ENCODE peak calls at places on chromosomes 3 and 15, in five cellular contexts. M is cardiac fibroblast, U is germinal center, H is PC-3, B is G401. Q is an unnamed sample.

GRCh38 chr3:139559541-139559940 is 20.0 kb upstream of the RBP1 start:
- DNase-seq in M (no peak), B (no peak), H (peak), U (no peak), Q (peak)

GRCh38 chr3:97863025-97863424 is 41.2 kb downstream of the CRYBG3 start:
- DNase-seq in M (peak), U (no peak), B (no peak), H (peak), Q (no peak)

GRCh38 chr3:22835041-22835440 is 368.1 kb upstream of the UBE2E2 start:
- DNase-seq in M (no peak), B (no peak), H (peak), U (no peak), Q (peak)

GRCh38 chr15:74870496-74871213 is 2.5 kb downstream of the SCAMP2 start:
- DNase-seq in M (no peak), U (no peak), B (no peak), H (no peak), Q (no peak)

GRCh38 chr15:75790631-75791336 is 52.5 kb upstream of the UBE2Q2 start:
- DNase-seq in U (no peak), H (no peak), M (no peak), B (no peak), Q (no peak)

GRCh38 chr3:15553749-15554148 is 32.2 kb upstream of the COLQ start:
- DNase-seq in M (no peak), U (no peak), B (no peak), H (no peak), Q (no peak)

GRCh38 chr3:27632431-27633223 is 89.5 kb downstream of the EOMES start:
- DNase-seq in U (peak), B (peak), H (peak), M (peak), Q (peak)

GRCh38 chr15:60021589-60022378 is 17.7 kb downstream of the FOXB1 start:
- DNase-seq in U (no peak), H (peak), M (no peak), B (no peak), Q (peak)

GRCh38 chr15:77031376-77032050 is 36.6 kb downstream of the PSTPIP1 start:
- DNase-seq in U (peak), H (no peak), M (no peak), B (no peak), Q (peak)

GRCh38 chr3:117660941-117661635 is 951.5 kb downstream of the TUSC7 start:
- DNase-seq in U (no peak), B (no peak), H (no peak), M (peak), Q (no peak)

GRCh38 chr3:35932995-35933394 is 293.7 kb downstream of the ARPP21 start:
- DNase-seq in M (peak), U (no peak), H (peak), B (no peak), Q (peak)

GRCh38 chr15:39127151-39127815 is 453.6 kb upstream of the THBS1 start:
- DNase-seq in B (no peak), M (peak), U (no peak), H (peak), Q (peak)

GRCh38 chr3:17088602-17089313 is 204.0 kb downstream of the PLCL2 start:
- DNase-seq in H (no peak), B (no peak), U (no peak), M (no peak), Q (no peak)

GRCh38 chr15:77673801-77674317 is 41.1 kb upstream of the LINGO1 start:
- DNase-seq in M (no peak), U (no peak), H (no peak), B (no peak), Q (no peak)

GRCh38 chr3:52633786-52634185 is 51.9 kb downstream of the PBRM1 start:
- DNase-seq in B (no peak), U (no peak), H (no peak), M (no peak), Q (no peak)

GRCh38 chr3:39330824-39331223 is 1.3 kb downstream of the CCR8 start:
- DNase-seq in M (no peak), U (no peak), B (no peak), H (no peak), Q (no peak)

GRCh38 chr3:118554148-118554819 is 480.4 kb downstream of the IGSF11 start:
- DNase-seq in U (no peak), M (no peak), B (no peak), H (no peak), Q (no peak)

GRCh38 chr15:60370105-60370803 is 27.5 kb downstream of the ANXA2 start:
- DNase-seq in B (no peak), H (peak), M (peak), U (no peak), Q (no peak)

GRCh38 chr3:190210608-190211007 is 89.9 kb upstream of the P3H2 start:
- DNase-seq in H (no peak), U (no peak), M (no peak), B (no peak), Q (no peak)

GRCh38 chr3:38646630-38647029 is 2.9 kb downstream of the SCN5A start:
- DNase-seq in H (peak), M (peak), U (peak), B (peak), Q (peak)

GRCh38 chr15:35565901-35566300 is 19.9 kb upstream of the DPH6 start:
- DNase-seq in U (no peak), H (no peak), M (no peak), B (no peak), Q (no peak)

GRCh38 chr3:10224794-10225660 is 23.2 kb upstream of the TATDN2 start:
- DNase-seq in M (peak), H (peak), U (peak), B (peak), Q (peak)

GRCh38 chr15:73324496-73325170 is 44.1 kb downstream of the HCN4 start:
- DNase-seq in B (no peak), M (no peak), U (no peak), H (no peak), Q (no peak)

GRCh38 chr15:50798684-50799083 is 33.2 kb upstream of the SPPL2A start:
- DNase-seq in U (no peak), B (no peak), M (no peak), H (peak), Q (no peak)

GRCh38 chr15:28021281-28022039 is 77.7 kb downstream of the OCA2 start:
- DNase-seq in M (peak), H (peak), U (no peak), B (peak), Q (peak)

GRCh38 chr3:197406266-197406665 is 107.9 kb upstream of the DLG1 start:
- DNase-seq in H (no peak), B (peak), M (peak), U (no peak), Q (no peak)

GRCh38 chr3:58202917-58203360 is 7.8 kb downstream of the DNASE1L3 start:
- DNase-seq in U (no peak), H (no peak), M (no peak), B (peak), Q (no peak)

GRCh38 chr3:155101398-155101797 is 21.3 kb downstream of the MME start:
- DNase-seq in M (peak), B (no peak), H (no peak), U (no peak), Q (no peak)

GRCh38 chr15:44565387-44566169 is 28.6 kb downstream of the EIF3J start:
- DNase-seq in H (no peak), M (no peak), U (no peak), B (no peak), Q (no peak)

GRCh38 chr3:186060222-186060621 is 48.7 kb downstream of the ETV5 start:
- DNase-seq in H (no peak), B (no peak), U (no peak), M (no peak), Q (no peak)

GRCh38 chr3:10074666-10075065 is 33.4 kb downstream of the FANCD2OS start:
- DNase-seq in M (no peak), U (no peak), B (no peak), H (no peak), Q (no peak)

GRCh38 chr3:14678015-14678503 is 3.1 kb downstream of the C3orf20 start:
- DNase-seq in U (no peak), B (no peak), M (no peak), H (no peak), Q (no peak)

Q was measured in DMS53.